ENCODE peak calls at places on chromosome 1, in five cellular contexts. X is endodermal cell, E is heart right ventricle, U is HCT116, K is astrocyte. N is an unnamed sample. For H3K27me3, the result is how much of the 10 kb centered on the place peaks cover.

GRCh38 chr1:246435421-246436041 is 71.5 kb downstream of the SMYD3 start:
- DNase-seq in X (no peak), E (no peak), U (no peak), K (no peak), N (no peak)

GRCh38 chr1:169024800-169025253 is 81.7 kb upstream of the ATP1B1 start:
- DNase-seq in U (no peak), E (no peak), X (no peak), K (no peak), N (no peak)

GRCh38 chr1:149936992-149937705 is 470 bp upstream of the MTMR11 start:
- DNase-seq in E (no peak), X (peak), K (peak), U (peak), N (no peak)

GRCh38 chr1:245113649-245114048 is 41.1 kb upstream of the KIF26B start:
- DNase-seq in E (no peak), X (no peak), U (no peak), K (no peak), N (no peak)

GRCh38 chr1:65176071-65176470 is 28.1 kb downstream of the AK4 start:
- DNase-seq in U (no peak), E (no peak), K (no peak), X (no peak), N (no peak)

GRCh38 chr1:65378547-65378946 is 41.9 kb upstream of the LEPR start:
- DNase-seq in E (no peak), X (no peak), U (no peak), K (no peak), N (no peak)

GRCh38 chr1:223776075-223776814 is 63.9 kb downstream of the CAPN2 start:
- DNase-seq in E (no peak), X (peak), U (peak), K (peak), N (peak)

GRCh38 chr1:2603521-2604155 is 17.1 kb downstream of the PRXL2B start:
- DNase-seq in U (no peak), K (no peak), X (peak), E (no peak), N (no peak)

GRCh38 chr1:32997381-32997891 is 32.8 kb upstream of the RNF19B start:
- DNase-seq in K (peak), X (no peak), U (no peak), E (no peak), N (no peak)

GRCh38 chr1:205978676-205979075 is 24.5 kb downstream of the RAB7B start:
- DNase-seq in E (no peak), U (no peak), X (no peak), K (no peak), N (no peak)

GRCh38 chr1:77399250-77400086 is 117.6 kb downstream of the AK5 start:
- DNase-seq in U (no peak), K (no peak), E (no peak), X (no peak), N (no peak)

DNA sequence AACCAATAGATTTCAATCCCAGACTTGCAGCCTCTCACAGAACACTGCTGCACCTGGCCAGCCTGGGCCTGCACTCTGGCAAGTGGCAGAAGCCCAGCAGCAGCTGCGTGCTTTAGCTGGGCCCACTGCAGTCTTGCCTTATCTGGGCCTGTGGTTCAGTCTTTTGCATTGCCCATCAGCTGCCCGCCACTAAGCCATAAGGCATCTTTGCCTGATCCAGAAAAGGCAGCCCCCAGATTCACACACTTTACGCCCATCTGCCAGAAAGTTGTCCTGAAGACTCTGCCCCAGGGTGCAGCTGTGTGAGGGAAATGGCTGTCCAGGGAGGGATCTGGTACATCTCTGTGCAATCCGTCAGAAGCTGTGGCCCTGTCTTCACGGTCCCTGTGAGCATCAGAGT is 217.0 kb downstream of the DNAH14 start:
- DNase-seq in X (peak), U (no peak), K (no peak), E (no peak), N (no peak)
- H3K27me3 ChIP-seq in X (under half), U (under half), K (under half), E (under half), N (under half)

GRCh38 chr1:213772142-213772541 is 215.6 kb upstream of the PROX1 start:
- DNase-seq in X (no peak), K (no peak), E (no peak), U (no peak), N (no peak)
- H3K27ac ChIP-seq in X (no peak), K (no peak), E (no peak), U (no peak), N (no peak)

DNA sequence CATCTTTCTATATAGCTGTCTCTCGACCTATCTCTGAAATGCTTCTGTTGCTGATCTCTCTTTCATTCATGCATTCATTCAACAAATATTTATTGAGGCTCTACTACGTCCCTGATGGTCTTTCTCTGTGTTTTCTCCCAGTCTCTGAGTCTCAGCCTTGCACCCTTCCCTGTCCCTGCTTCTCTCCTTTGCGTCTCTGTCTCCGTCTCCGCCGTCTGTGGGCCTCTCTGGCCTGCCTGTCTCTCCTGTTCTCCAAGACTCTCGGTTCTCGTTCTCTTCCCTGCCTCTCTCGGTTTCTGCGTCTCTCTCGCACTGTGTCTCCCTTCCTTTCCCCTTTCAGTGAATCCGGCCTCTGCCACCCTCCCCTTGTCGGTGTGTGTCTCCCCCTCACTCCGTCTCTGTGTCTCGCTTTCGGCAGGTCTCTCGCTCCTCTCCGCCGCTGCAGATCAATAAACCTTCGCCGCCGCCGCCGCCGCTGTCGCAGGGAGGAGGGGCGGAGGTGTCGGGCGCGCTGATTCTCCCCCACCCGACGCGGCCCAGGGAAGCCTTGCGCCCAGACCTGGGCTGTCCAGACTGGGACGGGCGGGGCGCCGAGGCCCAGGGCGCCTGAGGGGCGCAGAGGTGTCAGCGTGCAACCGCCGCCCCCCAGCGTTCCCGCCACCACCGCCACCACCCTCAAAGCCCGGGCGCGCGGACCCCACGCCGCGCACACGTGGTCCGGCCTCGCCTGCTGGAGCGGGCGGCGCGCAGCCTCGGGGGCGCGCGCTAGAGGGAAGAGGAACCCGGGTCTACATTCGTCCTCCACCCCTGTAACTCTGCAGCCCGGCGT is 3.0 kb downstream of the EFNA3 start:
- DNase-seq in X (peak), K (no peak), E (peak), U (no peak), N (peak)
- H3K27me3 ChIP-seq in X (half or more), K (under half), E (under half), U (under half), N (under half)

GRCh38 chr1:230174765-230175747 is 108.0 kb downstream of the GALNT2 start:
- DNase-seq in E (no peak), K (no peak), U (no peak), X (peak), N (no peak)
- H3K27ac ChIP-seq in E (no peak), K (no peak), U (no peak), X (peak), N (no peak)